ENCODE peak calls at places on chromosome 1, in ten cellular contexts. One of them, this sample, is unnamed.

GRCh38 chr1:29438991-29439390 is 202.7 kb downstream of the PTPRU start:
- DNase-seq in tibial artery: no peak
- DNase-seq in dorsolateral prefrontal cortex: no peak
- DNase-seq in NCI-H187 treated with DMSO at 0.1 percent for 48 hours: no peak
- DNase-seq in cardiac fibroblast: no peak
- DNase-seq in T-helper 2 cell: no peak
- DNase-seq in prostate gland: no peak
- DNase-seq in NCI-H2081: no peak
- DNase-seq in left cardiac atrium: no peak
- DNase-seq in activated naive CD4-positive, alpha-beta T cell treated with anti-CD3 and anti-CD28 coated beads for 36 hours: no peak
- DNase-seq in this sample: no peak

GRCh38 chr1:7218210-7218832 is 433.1 kb downstream of the CAMTA1 start:
- DNase-seq in tibial artery: no peak
- DNase-seq in left cardiac atrium: peak; percentile 20
- DNase-seq in prostate gland: no peak
- DNase-seq in NCI-H187 treated with DMSO at 0.1 percent for 48 hours: no peak
- DNase-seq in cardiac fibroblast: peak; percentile 62
- DNase-seq in NCI-H2081: peak; percentile 63
- DNase-seq in activated naive CD4-positive, alpha-beta T cell treated with anti-CD3 and anti-CD28 coated beads for 36 hours: peak; percentile 57
- DNase-seq in dorsolateral prefrontal cortex: no peak
- DNase-seq in T-helper 2 cell: no peak
- DNase-seq in this sample: no peak

GRCh38 chr1:214259353-214259982 is 21.5 kb upstream of the SMYD2 start:
- DNase-seq in T-helper 2 cell: no peak
- DNase-seq in dorsolateral prefrontal cortex: no peak
- DNase-seq in cardiac fibroblast: peak; percentile 42
- DNase-seq in tibial artery: no peak
- DNase-seq in prostate gland: no peak
- DNase-seq in activated naive CD4-positive, alpha-beta T cell treated with anti-CD3 and anti-CD28 coated beads for 36 hours: peak; percentile 24
- DNase-seq in NCI-H2081: no peak
- DNase-seq in NCI-H187 treated with DMSO at 0.1 percent for 48 hours: no peak
- DNase-seq in left cardiac atrium: no peak
- DNase-seq in this sample: no peak

GRCh38 chr1:208183977-208184901 is 59.9 kb downstream of the PLXNA2 start:
- DNase-seq in NCI-H187 treated with DMSO at 0.1 percent for 48 hours: peak; percentile 38
- DNase-seq in T-helper 2 cell: no peak
- DNase-seq in prostate gland: peak; percentile 37
- DNase-seq in cardiac fibroblast: peak; percentile 92
- DNase-seq in NCI-H2081: no peak
- DNase-seq in activated naive CD4-positive, alpha-beta T cell treated with anti-CD3 and anti-CD28 coated beads for 36 hours: no peak
- DNase-seq in left cardiac atrium: peak; percentile 72
- DNase-seq in dorsolateral prefrontal cortex: no peak
- DNase-seq in tibial artery: peak; percentile 82
- DNase-seq in this sample: no peak

GRCh38 chr1:104028670-104029069 is 279.0 kb downstream of the AMY1C start:
- DNase-seq in left cardiac atrium: no peak
- DNase-seq in cardiac fibroblast: no peak
- DNase-seq in dorsolateral prefrontal cortex: no peak
- DNase-seq in NCI-H2081: no peak
- DNase-seq in NCI-H187 treated with DMSO at 0.1 percent for 48 hours: no peak
- DNase-seq in activated naive CD4-positive, alpha-beta T cell treated with anti-CD3 and anti-CD28 coated beads for 36 hours: no peak
- DNase-seq in T-helper 2 cell: no peak
- DNase-seq in tibial artery: no peak
- DNase-seq in prostate gland: no peak
- DNase-seq in this sample: no peak

GRCh38 chr1:234603221-234604204 is 6.5 kb downstream of the IRF2BP2 start:
- DNase-seq in NCI-H187 treated with DMSO at 0.1 percent for 48 hours: no peak
- DNase-seq in dorsolateral prefrontal cortex: no peak
- DNase-seq in tibial artery: no peak
- DNase-seq in prostate gland: no peak
- DNase-seq in cardiac fibroblast: peak; percentile 64
- DNase-seq in left cardiac atrium: no peak
- DNase-seq in T-helper 2 cell: no peak
- DNase-seq in NCI-H2081: peak; percentile 19
- DNase-seq in activated naive CD4-positive, alpha-beta T cell treated with anti-CD3 and anti-CD28 coated beads for 36 hours: no peak
- DNase-seq in this sample: peak; percentile 47

GRCh38 chr1:77354996-77355395 is 73.2 kb downstream of the AK5 start:
- DNase-seq in tibial artery: no peak
- DNase-seq in NCI-H2081: no peak
- DNase-seq in T-helper 2 cell: no peak
- DNase-seq in prostate gland: no peak
- DNase-seq in cardiac fibroblast: peak; percentile 64
- DNase-seq in NCI-H187 treated with DMSO at 0.1 percent for 48 hours: no peak
- DNase-seq in dorsolateral prefrontal cortex: no peak
- DNase-seq in left cardiac atrium: no peak
- DNase-seq in activated naive CD4-positive, alpha-beta T cell treated with anti-CD3 and anti-CD28 coated beads for 36 hours: no peak
- DNase-seq in this sample: no peak

GRCh38 chr1:151989131-151989868 is 4.4 kb downstream of the S100A10 start:
- DNase-seq in T-helper 2 cell: no peak
- DNase-seq in dorsolateral prefrontal cortex: no peak
- DNase-seq in NCI-H2081: no peak
- DNase-seq in left cardiac atrium: peak; percentile 84
- DNase-seq in NCI-H187 treated with DMSO at 0.1 percent for 48 hours: no peak
- DNase-seq in prostate gland: peak; percentile 68
- DNase-seq in tibial artery: peak; percentile 85
- DNase-seq in cardiac fibroblast: peak; percentile 92
- DNase-seq in activated naive CD4-positive, alpha-beta T cell treated with anti-CD3 and anti-CD28 coated beads for 36 hours: peak; percentile 75
- DNase-seq in this sample: peak; percentile 90

GRCh38 chr1:112866151-112866550 is 89.8 kb downstream of the SLC16A1 start:
- DNase-seq in T-helper 2 cell: no peak
- DNase-seq in left cardiac atrium: no peak
- DNase-seq in NCI-H2081: no peak
- DNase-seq in prostate gland: no peak
- DNase-seq in cardiac fibroblast: peak; percentile 85
- DNase-seq in tibial artery: no peak
- DNase-seq in dorsolateral prefrontal cortex: no peak
- DNase-seq in activated naive CD4-positive, alpha-beta T cell treated with anti-CD3 and anti-CD28 coated beads for 36 hours: no peak
- DNase-seq in NCI-H187 treated with DMSO at 0.1 percent for 48 hours: no peak
- DNase-seq in this sample: no peak

GRCh38 chr1:212914789-212915188 is 35.6 kb upstream of the VASH2 start:
- DNase-seq in T-helper 2 cell: no peak
- DNase-seq in NCI-H187 treated with DMSO at 0.1 percent for 48 hours: no peak
- DNase-seq in left cardiac atrium: no peak
- DNase-seq in prostate gland: no peak
- DNase-seq in activated naive CD4-positive, alpha-beta T cell treated with anti-CD3 and anti-CD28 coated beads for 36 hours: no peak
- DNase-seq in cardiac fibroblast: no peak
- DNase-seq in NCI-H2081: no peak
- DNase-seq in dorsolateral prefrontal cortex: no peak
- DNase-seq in tibial artery: no peak
- DNase-seq in this sample: no peak

GRCh38 chr1:153940756-153941155 is 5.8 kb downstream of the DENND4B start:
- DNase-seq in activated naive CD4-positive, alpha-beta T cell treated with anti-CD3 and anti-CD28 coated beads for 36 hours: no peak
- DNase-seq in dorsolateral prefrontal cortex: no peak
- DNase-seq in left cardiac atrium: no peak
- DNase-seq in cardiac fibroblast: no peak
- DNase-seq in NCI-H2081: no peak
- DNase-seq in prostate gland: no peak
- DNase-seq in tibial artery: no peak
- DNase-seq in T-helper 2 cell: no peak
- DNase-seq in NCI-H187 treated with DMSO at 0.1 percent for 48 hours: no peak
- DNase-seq in this sample: no peak

GRCh38 chr1:32701421-32701911 is 1.1 kb downstream of the SYNC start:
- DNase-seq in left cardiac atrium: no peak
- DNase-seq in cardiac fibroblast: no peak
- DNase-seq in NCI-H2081: no peak
- DNase-seq in prostate gland: no peak
- DNase-seq in activated naive CD4-positive, alpha-beta T cell treated with anti-CD3 and anti-CD28 coated beads for 36 hours: no peak
- DNase-seq in NCI-H187 treated with DMSO at 0.1 percent for 48 hours: no peak
- DNase-seq in tibial artery: peak; percentile 27
- DNase-seq in T-helper 2 cell: no peak
- DNase-seq in dorsolateral prefrontal cortex: no peak
- DNase-seq in this sample: no peak

GRCh38 chr1:241841661-241842060 is 6.3 kb upstream of the EXO1 start:
- DNase-seq in cardiac fibroblast: no peak
- DNase-seq in left cardiac atrium: no peak
- DNase-seq in dorsolateral prefrontal cortex: no peak
- DNase-seq in prostate gland: no peak
- DNase-seq in T-helper 2 cell: no peak
- DNase-seq in tibial artery: no peak
- DNase-seq in NCI-H2081: no peak
- DNase-seq in NCI-H187 treated with DMSO at 0.1 percent for 48 hours: peak; percentile 73
- DNase-seq in activated naive CD4-positive, alpha-beta T cell treated with anti-CD3 and anti-CD28 coated beads for 36 hours: no peak
- DNase-seq in this sample: no peak

GRCh38 chr1:247576514-247576913 is 11.6 kb upstream of the OR2G2 start:
- DNase-seq in T-helper 2 cell: no peak
- DNase-seq in NCI-H2081: peak; percentile 25
- DNase-seq in prostate gland: no peak
- DNase-seq in cardiac fibroblast: peak; percentile 24
- DNase-seq in tibial artery: no peak
- DNase-seq in dorsolateral prefrontal cortex: no peak
- DNase-seq in NCI-H187 treated with DMSO at 0.1 percent for 48 hours: no peak
- DNase-seq in left cardiac atrium: no peak
- DNase-seq in activated naive CD4-positive, alpha-beta T cell treated with anti-CD3 and anti-CD28 coated beads for 36 hours: no peak
- DNase-seq in this sample: no peak

GRCh38 chr1:162500805-162501204 is 3.2 kb downstream of the UHMK1 start:
- DNase-seq in T-helper 2 cell: no peak
- DNase-seq in NCI-H2081: no peak
- DNase-seq in tibial artery: no peak
- DNase-seq in prostate gland: peak; percentile 15
- DNase-seq in dorsolateral prefrontal cortex: no peak
- DNase-seq in NCI-H187 treated with DMSO at 0.1 percent for 48 hours: no peak
- DNase-seq in activated naive CD4-positive, alpha-beta T cell treated with anti-CD3 and anti-CD28 coated beads for 36 hours: no peak
- DNase-seq in cardiac fibroblast: peak; percentile 18
- DNase-seq in left cardiac atrium: no peak
- DNase-seq in this sample: no peak

GRCh38 chr1:37727186-37727585 is 34.9 kb downstream of the CDCA8 start:
- DNase-seq in NCI-H187 treated with DMSO at 0.1 percent for 48 hours: no peak
- DNase-seq in NCI-H2081: no peak
- DNase-seq in tibial artery: no peak
- DNase-seq in dorsolateral prefrontal cortex: no peak
- DNase-seq in left cardiac atrium: no peak
- DNase-seq in prostate gland: no peak
- DNase-seq in cardiac fibroblast: no peak
- DNase-seq in activated naive CD4-positive, alpha-beta T cell treated with anti-CD3 and anti-CD28 coated beads for 36 hours: no peak
- DNase-seq in T-helper 2 cell: no peak
- DNase-seq in this sample: peak; percentile 12

GRCh38 chr1:161730050-161730564 is 8.8 kb downstream of the FCRLB start:
- DNase-seq in cardiac fibroblast: peak; percentile 82
- DNase-seq in left cardiac atrium: no peak
- DNase-seq in tibial artery: no peak
- DNase-seq in activated naive CD4-positive, alpha-beta T cell treated with anti-CD3 and anti-CD28 coated beads for 36 hours: peak; percentile 62
- DNase-seq in T-helper 2 cell: peak; percentile 11
- DNase-seq in NCI-H187 treated with DMSO at 0.1 percent for 48 hours: no peak
- DNase-seq in dorsolateral prefrontal cortex: no peak
- DNase-seq in prostate gland: no peak
- DNase-seq in NCI-H2081: no peak
- DNase-seq in this sample: no peak

GRCh38 chr1:151619489-151620093 is 7.7 kb downstream of the SNX27 start:
- DNase-seq in NCI-H187 treated with DMSO at 0.1 percent for 48 hours: no peak
- DNase-seq in T-helper 2 cell: no peak
- DNase-seq in activated naive CD4-positive, alpha-beta T cell treated with anti-CD3 and anti-CD28 coated beads for 36 hours: no peak
- DNase-seq in dorsolateral prefrontal cortex: no peak
- DNase-seq in left cardiac atrium: no peak
- DNase-seq in NCI-H2081: peak; percentile 39
- DNase-seq in cardiac fibroblast: peak; percentile 59
- DNase-seq in tibial artery: no peak
- DNase-seq in prostate gland: no peak
- DNase-seq in this sample: no peak

GRCh38 chr1:27539901-27540861 is 50.2 kb upstream of the WASF2 start:
- DNase-seq in cardiac fibroblast: peak; percentile 89
- DNase-seq in NCI-H2081: no peak
- DNase-seq in tibial artery: no peak
- DNase-seq in activated naive CD4-positive, alpha-beta T cell treated with anti-CD3 and anti-CD28 coated beads for 36 hours: no peak
- DNase-seq in T-helper 2 cell: no peak
- DNase-seq in NCI-H187 treated with DMSO at 0.1 percent for 48 hours: no peak
- DNase-seq in left cardiac atrium: no peak
- DNase-seq in dorsolateral prefrontal cortex: no peak
- DNase-seq in prostate gland: no peak
- DNase-seq in this sample: no peak

GRCh38 chr1:232473319-232473718 is 156.6 kb downstream of the SIPA1L2 start:
- DNase-seq in tibial artery: peak; percentile 46
- DNase-seq in activated naive CD4-positive, alpha-beta T cell treated with anti-CD3 and anti-CD28 coated beads for 36 hours: no peak
- DNase-seq in NCI-H2081: no peak
- DNase-seq in dorsolateral prefrontal cortex: no peak
- DNase-seq in left cardiac atrium: no peak
- DNase-seq in cardiac fibroblast: peak; percentile 61
- DNase-seq in prostate gland: no peak
- DNase-seq in T-helper 2 cell: no peak
- DNase-seq in NCI-H187 treated with DMSO at 0.1 percent for 48 hours: no peak
- DNase-seq in this sample: no peak

GRCh38 chr1:108610073-108610472 is 50.2 kb downstream of the EEIG2 start:
- DNase-seq in tibial artery: no peak
- DNase-seq in dorsolateral prefrontal cortex: no peak
- DNase-seq in left cardiac atrium: no peak
- DNase-seq in activated naive CD4-positive, alpha-beta T cell treated with anti-CD3 and anti-CD28 coated beads for 36 hours: no peak
- DNase-seq in cardiac fibroblast: no peak
- DNase-seq in NCI-H2081: peak; percentile 52
- DNase-seq in NCI-H187 treated with DMSO at 0.1 percent for 48 hours: peak; percentile 98
- DNase-seq in prostate gland: no peak
- DNase-seq in T-helper 2 cell: no peak
- DNase-seq in this sample: no peak

GRCh38 chr1:11462224-11462923 is 16.6 kb upstream of the DISP3 start:
- DNase-seq in T-helper 2 cell: no peak
- DNase-seq in prostate gland: no peak
- DNase-seq in cardiac fibroblast: no peak
- DNase-seq in dorsolateral prefrontal cortex: no peak
- DNase-seq in left cardiac atrium: no peak
- DNase-seq in activated naive CD4-positive, alpha-beta T cell treated with anti-CD3 and anti-CD28 coated beads for 36 hours: no peak
- DNase-seq in tibial artery: no peak
- DNase-seq in NCI-H2081: no peak
- DNase-seq in NCI-H187 treated with DMSO at 0.1 percent for 48 hours: no peak
- DNase-seq in this sample: no peak

GRCh38 chr1:207221934-207222351 is 99.5 kb upstream of the CD55 start:
- DNase-seq in NCI-H2081: no peak
- DNase-seq in NCI-H187 treated with DMSO at 0.1 percent for 48 hours: no peak
- DNase-seq in dorsolateral prefrontal cortex: no peak
- DNase-seq in activated naive CD4-positive, alpha-beta T cell treated with anti-CD3 and anti-CD28 coated beads for 36 hours: no peak
- DNase-seq in T-helper 2 cell: no peak
- DNase-seq in cardiac fibroblast: peak; percentile 50
- DNase-seq in left cardiac atrium: no peak
- DNase-seq in tibial artery: no peak
- DNase-seq in prostate gland: no peak
- DNase-seq in this sample: no peak

GRCh38 chr1:6614019-6614952 is 755 bp downstream of the PHF13 start:
- DNase-seq in prostate gland: peak; percentile 56
- DNase-seq in tibial artery: peak; percentile 59
- DNase-seq in NCI-H2081: no peak
- DNase-seq in left cardiac atrium: peak; percentile 69
- DNase-seq in cardiac fibroblast: no peak
- DNase-seq in dorsolateral prefrontal cortex: no peak
- DNase-seq in T-helper 2 cell: peak; percentile 27
- DNase-seq in NCI-H187 treated with DMSO at 0.1 percent for 48 hours: no peak
- DNase-seq in activated naive CD4-positive, alpha-beta T cell treated with anti-CD3 and anti-CD28 coated beads for 36 hours: peak; percentile 50
- DNase-seq in this sample: no peak

GRCh38 chr1:53511323-53511932 is 52.2 kb downstream of the DMRTB1 start:
- DNase-seq in T-helper 2 cell: no peak
- DNase-seq in cardiac fibroblast: no peak
- DNase-seq in prostate gland: no peak
- DNase-seq in tibial artery: peak; percentile 44
- DNase-seq in NCI-H2081: peak; percentile 34
- DNase-seq in NCI-H187 treated with DMSO at 0.1 percent for 48 hours: no peak
- DNase-seq in dorsolateral prefrontal cortex: no peak
- DNase-seq in left cardiac atrium: peak; percentile 42
- DNase-seq in activated naive CD4-positive, alpha-beta T cell treated with anti-CD3 and anti-CD28 coated beads for 36 hours: no peak
- DNase-seq in this sample: no peak

GRCh38 chr1:198167436-198167934 is 10.7 kb downstream of the NEK7 start:
- DNase-seq in NCI-H2081: no peak
- DNase-seq in cardiac fibroblast: peak; percentile 65
- DNase-seq in left cardiac atrium: no peak
- DNase-seq in tibial artery: no peak
- DNase-seq in dorsolateral prefrontal cortex: no peak
- DNase-seq in prostate gland: no peak
- DNase-seq in T-helper 2 cell: peak; percentile 80
- DNase-seq in activated naive CD4-positive, alpha-beta T cell treated with anti-CD3 and anti-CD28 coated beads for 36 hours: peak; percentile 44
- DNase-seq in NCI-H187 treated with DMSO at 0.1 percent for 48 hours: no peak
- DNase-seq in this sample: no peak